ENCODE peak calls at places on chromosome 14, in seven cellular contexts. One of them, this sample, is unnamed.

GRCh38 chr14:25371053-25371452 is 321.1 kb upstream of the STXBP6 start:
- DNase-seq in Peyer's patch: no peak
- DNase-seq in esophagus squamous epithelium: no peak
- DNase-seq in testis: no peak
- DNase-seq in prostate gland: peak
- DNase-seq in heart left ventricle: no peak
- DNase-seq in body of pancreas: no peak
- DNase-seq in this sample: no peak

GRCh38 chr14:85607571-85608219 is 77.8 kb downstream of the FLRT2 start:
- DNase-seq in Peyer's patch: no peak
- DNase-seq in esophagus squamous epithelium: no peak
- DNase-seq in testis: no peak
- DNase-seq in prostate gland: no peak
- DNase-seq in heart left ventricle: no peak
- DNase-seq in body of pancreas: no peak
- DNase-seq in this sample: no peak

GRCh38 chr14:93006484-93007128 is 83.7 kb downstream of the CHGA start:
- DNase-seq in Peyer's patch: no peak
- DNase-seq in esophagus squamous epithelium: no peak
- DNase-seq in testis: no peak
- DNase-seq in prostate gland: peak
- DNase-seq in heart left ventricle: no peak
- DNase-seq in body of pancreas: no peak
- DNase-seq in this sample: no peak

GRCh38 chr14:65177551-65177950 is 75.2 kb upstream of the MAX start:
- DNase-seq in Peyer's patch: no peak
- DNase-seq in esophagus squamous epithelium: no peak
- DNase-seq in testis: no peak
- DNase-seq in prostate gland: no peak
- DNase-seq in heart left ventricle: no peak
- DNase-seq in body of pancreas: no peak
- DNase-seq in this sample: no peak

GRCh38 chr14:65926935-65927700 is 514.6 kb downstream of the FUT8 start:
- DNase-seq in Peyer's patch: no peak
- DNase-seq in esophagus squamous epithelium: no peak
- DNase-seq in testis: no peak
- DNase-seq in prostate gland: no peak
- DNase-seq in heart left ventricle: no peak
- DNase-seq in body of pancreas: no peak
- DNase-seq in this sample: peak

GRCh38 chr14:65079788-65080187 is 22.5 kb downstream of the MAX start:
- DNase-seq in Peyer's patch: no peak
- DNase-seq in esophagus squamous epithelium: no peak
- DNase-seq in testis: no peak
- DNase-seq in prostate gland: no peak
- DNase-seq in heart left ventricle: no peak
- DNase-seq in body of pancreas: no peak
- DNase-seq in this sample: peak

GRCh38 chr14:93941293-93941910 is 14.3 kb downstream of the FAM181A start:
- DNase-seq in Peyer's patch: no peak
- DNase-seq in esophagus squamous epithelium: no peak
- DNase-seq in testis: no peak
- DNase-seq in prostate gland: no peak
- DNase-seq in heart left ventricle: no peak
- DNase-seq in body of pancreas: peak
- DNase-seq in this sample: no peak

GRCh38 chr14:69097974-69098373 is 54.9 kb downstream of the DCAF5 start:
- DNase-seq in Peyer's patch: no peak
- DNase-seq in esophagus squamous epithelium: no peak
- DNase-seq in testis: no peak
- DNase-seq in prostate gland: no peak
- DNase-seq in heart left ventricle: no peak
- DNase-seq in body of pancreas: no peak
- DNase-seq in this sample: no peak

GRCh38 chr14:39184628-39185255 is 9.7 kb downstream of the PNN start:
- DNase-seq in Peyer's patch: no peak
- DNase-seq in esophagus squamous epithelium: no peak
- DNase-seq in testis: no peak
- DNase-seq in prostate gland: no peak
- DNase-seq in heart left ventricle: no peak
- DNase-seq in body of pancreas: no peak
- DNase-seq in this sample: no peak

GRCh38 chr14:56972948-56973347 is 162.7 kb upstream of the OTX2 start:
- DNase-seq in Peyer's patch: no peak
- DNase-seq in esophagus squamous epithelium: no peak
- DNase-seq in testis: no peak
- DNase-seq in prostate gland: no peak
- DNase-seq in heart left ventricle: no peak
- DNase-seq in body of pancreas: no peak
- DNase-seq in this sample: no peak

GRCh38 chr14:75446447-75446846 is 18.6 kb downstream of the JDP2 start:
- DNase-seq in Peyer's patch: no peak
- DNase-seq in esophagus squamous epithelium: no peak
- DNase-seq in testis: no peak
- DNase-seq in prostate gland: no peak
- DNase-seq in heart left ventricle: no peak
- DNase-seq in body of pancreas: no peak
- DNase-seq in this sample: no peak

GRCh38 chr14:55057919-55058318 is 6.5 kb downstream of the MAPK1IP1L start:
- DNase-seq in Peyer's patch: no peak
- DNase-seq in esophagus squamous epithelium: no peak
- DNase-seq in testis: peak
- DNase-seq in prostate gland: no peak
- DNase-seq in heart left ventricle: no peak
- DNase-seq in body of pancreas: no peak
- DNase-seq in this sample: no peak

GRCh38 chr14:75492832-75493579 is 29.3 kb upstream of the BATF start:
- DNase-seq in Peyer's patch: no peak
- DNase-seq in esophagus squamous epithelium: no peak
- DNase-seq in testis: no peak
- DNase-seq in prostate gland: no peak
- DNase-seq in heart left ventricle: no peak
- DNase-seq in body of pancreas: no peak
- DNase-seq in this sample: no peak

GRCh38 chr14:51089278-51089677 is 5.6 kb downstream of the TRIM9 start:
- DNase-seq in Peyer's patch: no peak
- DNase-seq in esophagus squamous epithelium: no peak
- DNase-seq in testis: no peak
- DNase-seq in prostate gland: no peak
- DNase-seq in heart left ventricle: no peak
- DNase-seq in body of pancreas: no peak
- DNase-seq in this sample: no peak

GRCh38 chr14:70665448-70666363 is 24.0 kb downstream of the TTC9 start:
- DNase-seq in Peyer's patch: peak
- DNase-seq in esophagus squamous epithelium: no peak
- DNase-seq in testis: no peak
- DNase-seq in prostate gland: peak
- DNase-seq in heart left ventricle: no peak
- DNase-seq in body of pancreas: peak
- DNase-seq in this sample: no peak

GRCh38 chr14:51643137-51643536 is 8.6 kb upstream of the FRMD6 start:
- DNase-seq in Peyer's patch: no peak
- DNase-seq in esophagus squamous epithelium: no peak
- DNase-seq in testis: no peak
- DNase-seq in prostate gland: no peak
- DNase-seq in heart left ventricle: no peak
- DNase-seq in body of pancreas: no peak
- DNase-seq in this sample: no peak

GRCh38 chr14:75301666-75302325 is 23.2 kb downstream of the FOS start:
- DNase-seq in Peyer's patch: no peak
- DNase-seq in esophagus squamous epithelium: no peak
- DNase-seq in testis: no peak
- DNase-seq in prostate gland: no peak
- DNase-seq in heart left ventricle: peak
- DNase-seq in body of pancreas: peak
- DNase-seq in this sample: no peak

DNA sequence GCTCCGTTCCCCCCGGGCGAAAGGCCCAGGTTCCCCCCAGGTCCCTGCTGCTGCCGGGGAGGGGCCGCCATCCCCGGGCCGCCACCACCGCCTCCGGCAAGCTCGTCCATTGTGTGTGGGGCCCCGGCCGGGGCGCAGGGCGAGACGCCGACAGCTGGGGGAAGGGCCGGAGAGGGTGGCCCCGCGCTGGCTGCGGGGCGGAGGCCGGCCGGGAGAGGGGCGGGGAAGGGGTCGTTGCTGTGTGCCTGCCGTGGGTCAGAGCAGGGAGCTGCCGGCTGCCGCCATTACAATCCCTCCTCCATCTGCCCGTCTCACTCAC is at the start of gene STRN3:
- DNase-seq in Peyer's patch: no peak
- DNase-seq in esophagus squamous epithelium: no peak
- DNase-seq in testis: no peak
- DNase-seq in prostate gland: no peak
- DNase-seq in heart left ventricle: no peak
- DNase-seq in body of pancreas: no peak
- DNase-seq in this sample: no peak
- TF ChIP-seq POLR2A in Peyer's patch: no peak
- TF ChIP-seq POLR2A in esophagus squamous epithelium: no peak
- TF ChIP-seq POLR2A in testis: no peak
- TF ChIP-seq POLR2A in prostate gland: no peak
- TF ChIP-seq POLR2A in heart left ventricle: peak
- TF ChIP-seq POLR2A in body of pancreas: no peak
- TF ChIP-seq POLR2A in this sample: no peak

GRCh38 chr14:103346286-103346685 is 12.2 kb downstream of the EIF5 start:
- DNase-seq in Peyer's patch: no peak
- DNase-seq in esophagus squamous epithelium: no peak
- DNase-seq in testis: no peak
- DNase-seq in prostate gland: no peak
- DNase-seq in heart left ventricle: no peak
- DNase-seq in body of pancreas: no peak
- DNase-seq in this sample: no peak

GRCh38 chr14:103348154-103348553 is 14.1 kb downstream of the EIF5 start:
- DNase-seq in Peyer's patch: no peak
- DNase-seq in esophagus squamous epithelium: no peak
- DNase-seq in testis: no peak
- DNase-seq in prostate gland: no peak
- DNase-seq in heart left ventricle: no peak
- DNase-seq in body of pancreas: no peak
- DNase-seq in this sample: no peak

GRCh38 chr14:103349982-103350381 is 15.9 kb downstream of the EIF5 start:
- DNase-seq in Peyer's patch: no peak
- DNase-seq in esophagus squamous epithelium: no peak
- DNase-seq in testis: no peak
- DNase-seq in prostate gland: no peak
- DNase-seq in heart left ventricle: no peak
- DNase-seq in body of pancreas: no peak
- DNase-seq in this sample: no peak

GRCh38 chr14:103343905-103344797 is 10.1 kb downstream of the EIF5 start:
- DNase-seq in Peyer's patch: no peak
- DNase-seq in esophagus squamous epithelium: no peak
- DNase-seq in testis: no peak
- DNase-seq in prostate gland: no peak
- DNase-seq in heart left ventricle: no peak
- DNase-seq in body of pancreas: no peak
- DNase-seq in this sample: peak

GRCh38 chr14:103347091-103347815 is 13.2 kb downstream of the EIF5 start:
- DNase-seq in Peyer's patch: no peak
- DNase-seq in esophagus squamous epithelium: no peak
- DNase-seq in testis: no peak
- DNase-seq in prostate gland: no peak
- DNase-seq in heart left ventricle: no peak
- DNase-seq in body of pancreas: peak
- DNase-seq in this sample: no peak
- TF ChIP-seq POLR2A in Peyer's patch: no peak
- TF ChIP-seq POLR2A in esophagus squamous epithelium: no peak
- TF ChIP-seq POLR2A in testis: no peak
- TF ChIP-seq POLR2A in prostate gland: no peak
- TF ChIP-seq POLR2A in heart left ventricle: peak
- TF ChIP-seq POLR2A in body of pancreas: no peak
- TF ChIP-seq POLR2A in this sample: peak

GRCh38 chr14:76810953-76811400 is 1.7 kb downstream of the ANGEL1 start:
- DNase-seq in Peyer's patch: no peak
- DNase-seq in esophagus squamous epithelium: no peak
- DNase-seq in testis: peak
- DNase-seq in prostate gland: no peak
- DNase-seq in heart left ventricle: peak
- DNase-seq in body of pancreas: peak
- DNase-seq in this sample: peak
- TF ChIP-seq POLR2A in Peyer's patch: no peak
- TF ChIP-seq POLR2A in esophagus squamous epithelium: no peak
- TF ChIP-seq POLR2A in testis: no peak
- TF ChIP-seq POLR2A in prostate gland: no peak
- TF ChIP-seq POLR2A in heart left ventricle: no peak
- TF ChIP-seq POLR2A in body of pancreas: peak
- TF ChIP-seq POLR2A in this sample: no peak

GRCh38 chr14:60647837-60648168 is 1.5 kb downstream of the SIX1 start:
- DNase-seq in Peyer's patch: no peak
- DNase-seq in esophagus squamous epithelium: no peak
- DNase-seq in testis: no peak
- DNase-seq in prostate gland: no peak
- DNase-seq in heart left ventricle: no peak
- DNase-seq in body of pancreas: no peak
- DNase-seq in this sample: no peak

GRCh38 chr14:60650382-60650961 is 1.2 kb upstream of the SIX1 start:
- DNase-seq in Peyer's patch: no peak
- DNase-seq in esophagus squamous epithelium: no peak
- DNase-seq in testis: no peak
- DNase-seq in prostate gland: peak
- DNase-seq in heart left ventricle: no peak
- DNase-seq in body of pancreas: no peak
- DNase-seq in this sample: no peak

GRCh38 chr14:60648169-60648933 is 926 bp downstream of the SIX1 start:
- DNase-seq in Peyer's patch: no peak
- DNase-seq in esophagus squamous epithelium: no peak
- DNase-seq in testis: no peak
- DNase-seq in prostate gland: no peak
- DNase-seq in heart left ventricle: no peak
- DNase-seq in body of pancreas: no peak
- DNase-seq in this sample: peak

GRCh38 chr14:60649815-60650381 is 621 bp upstream of the SIX1 start:
- DNase-seq in Peyer's patch: no peak
- DNase-seq in esophagus squamous epithelium: no peak
- DNase-seq in testis: no peak
- DNase-seq in prostate gland: peak
- DNase-seq in heart left ventricle: no peak
- DNase-seq in body of pancreas: no peak
- DNase-seq in this sample: no peak

DNA sequence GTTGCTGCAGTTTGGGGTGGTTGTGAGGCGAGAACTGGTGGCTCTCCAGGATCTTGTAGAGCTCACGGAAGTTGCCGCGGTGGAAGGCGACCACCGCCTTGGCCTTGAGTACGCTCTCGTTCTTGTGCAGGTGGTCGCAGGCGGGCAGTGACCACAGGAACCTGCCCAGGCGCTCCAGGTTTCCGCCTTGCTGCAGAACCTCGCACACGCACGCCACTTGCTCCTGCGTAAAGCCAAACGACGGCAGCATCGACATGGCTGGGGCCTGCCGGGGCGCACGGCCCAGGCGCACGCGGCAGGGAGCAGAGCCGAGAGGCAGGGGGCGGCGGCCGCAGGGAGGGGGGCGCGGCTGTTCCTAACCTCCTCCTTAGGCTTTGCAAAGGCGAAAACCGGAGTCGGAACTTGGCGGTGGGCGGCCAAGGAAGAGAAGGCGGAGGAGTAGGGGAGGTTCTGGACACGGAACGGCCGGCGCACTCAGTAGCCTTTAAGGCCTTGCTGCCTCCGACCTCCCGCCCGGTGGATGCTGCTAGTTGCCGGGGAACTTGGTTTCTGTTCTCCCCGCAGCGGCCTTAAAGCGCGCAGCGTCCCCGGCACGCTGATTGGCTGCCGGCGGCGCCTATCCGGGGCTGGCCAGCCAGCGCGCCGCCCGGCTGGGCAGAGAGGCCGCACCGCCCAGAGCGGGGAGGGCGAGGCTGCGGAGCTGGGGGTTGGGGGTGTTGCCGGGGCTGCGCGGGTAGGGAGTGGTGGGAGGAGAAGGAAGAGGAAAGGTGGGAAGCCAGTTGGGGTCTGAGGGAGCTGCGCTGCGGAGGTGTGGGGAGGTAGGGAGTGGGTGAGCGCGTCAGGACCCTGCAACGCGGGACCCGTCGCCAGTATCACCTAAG is at the start of gene SIX1:
- DNase-seq in Peyer's patch: no peak
- DNase-seq in esophagus squamous epithelium: no peak
- DNase-seq in testis: peak
- DNase-seq in prostate gland: peak
- DNase-seq in heart left ventricle: peak
- DNase-seq in body of pancreas: peak
- DNase-seq in this sample: peak
- TF ChIP-seq POLR2A in Peyer's patch: no peak
- TF ChIP-seq POLR2A in esophagus squamous epithelium: no peak
- TF ChIP-seq POLR2A in testis: no peak
- TF ChIP-seq POLR2A in prostate gland: peak
- TF ChIP-seq POLR2A in heart left ventricle: no peak
- TF ChIP-seq POLR2A in body of pancreas: no peak
- TF ChIP-seq POLR2A in this sample: no peak

This sample was measured in erythroblast.